ENCODE peak calls at places on chromosome 20, in five cellular contexts. One of them, this sample, is unnamed.

GRCh38 chr20:63053430-63054102 is 46.8 kb upstream of the BHLHE23 start:
- DNase-seq in A673: no peak
- DNase-seq in esophagus muscularis mucosa: no peak
- DNase-seq in neural crest cell: no peak
- DNase-seq in choroid plexus epithelial cell: no peak
- DNase-seq in this sample: peak

GRCh38 chr20:40930561-40930960 is 98.1 kb upstream of the TOP1 start:
- DNase-seq in esophagus muscularis mucosa: no peak
- DNase-seq in A673: no peak
- DNase-seq in choroid plexus epithelial cell: peak
- DNase-seq in neural crest cell: no peak
- DNase-seq in this sample: no peak

GRCh38 chr20:358891-359555 is 12.1 kb downstream of the NRSN2 start:
- DNase-seq in neural crest cell: no peak
- DNase-seq in esophagus muscularis mucosa: no peak
- DNase-seq in choroid plexus epithelial cell: no peak
- DNase-seq in A673: no peak
- DNase-seq in this sample: no peak

GRCh38 chr20:18005170-18005989 is 36.6 kb downstream of the MGME1 start:
- DNase-seq in choroid plexus epithelial cell: no peak
- DNase-seq in A673: no peak
- DNase-seq in neural crest cell: no peak
- DNase-seq in esophagus muscularis mucosa: no peak
- DNase-seq in this sample: no peak

GRCh38 chr20:16919841-16920240 is 171.7 kb downstream of the OTOR start:
- DNase-seq in choroid plexus epithelial cell: no peak
- DNase-seq in A673: no peak
- DNase-seq in neural crest cell: no peak
- DNase-seq in esophagus muscularis mucosa: no peak
- DNase-seq in this sample: no peak

GRCh38 chr20:44594730-44595129 is 12.4 kb downstream of the PKIG start:
- DNase-seq in neural crest cell: no peak
- DNase-seq in A673: no peak
- DNase-seq in esophagus muscularis mucosa: no peak
- DNase-seq in choroid plexus epithelial cell: peak
- DNase-seq in this sample: no peak

GRCh38 chr20:37228111-37228510 is 33.5 kb downstream of the GHRH start:
- DNase-seq in esophagus muscularis mucosa: no peak
- DNase-seq in neural crest cell: no peak
- DNase-seq in A673: no peak
- DNase-seq in choroid plexus epithelial cell: no peak
- DNase-seq in this sample: no peak

GRCh38 chr20:43983359-43983758 is 68.7 kb downstream of the TOX2 start:
- DNase-seq in neural crest cell: no peak
- DNase-seq in A673: peak
- DNase-seq in esophagus muscularis mucosa: no peak
- DNase-seq in choroid plexus epithelial cell: no peak
- DNase-seq in this sample: peak

GRCh38 chr20:858011-858410 is 24.5 kb downstream of the FAM110A start:
- DNase-seq in A673: no peak
- DNase-seq in esophagus muscularis mucosa: no peak
- DNase-seq in choroid plexus epithelial cell: no peak
- DNase-seq in neural crest cell: no peak
- DNase-seq in this sample: no peak

GRCh38 chr20:61932199-61932592 is 133.5 kb downstream of the TAF4 start:
- DNase-seq in choroid plexus epithelial cell: no peak
- DNase-seq in A673: no peak
- DNase-seq in neural crest cell: no peak
- DNase-seq in esophagus muscularis mucosa: no peak
- DNase-seq in this sample: no peak

DNA sequence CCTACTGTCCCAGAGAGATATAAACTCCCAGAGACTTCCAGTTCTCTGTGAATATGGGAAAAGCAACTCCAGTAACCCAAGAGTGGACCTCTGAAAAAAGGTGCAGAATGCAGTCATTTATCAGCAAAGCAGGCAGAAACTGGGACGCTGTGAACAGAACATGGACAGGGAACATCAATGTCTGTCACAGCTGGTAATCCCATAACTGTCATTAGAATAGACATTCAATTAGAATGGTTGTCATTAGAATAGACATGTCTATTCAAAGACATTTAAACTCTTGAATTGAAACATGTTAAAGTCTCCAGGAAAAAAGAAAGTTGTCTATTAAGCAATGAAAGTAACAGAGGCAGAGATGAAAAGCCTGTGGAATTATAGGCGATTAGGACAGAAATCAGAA is 302.1 kb downstream of the BTBD3 start:
- DNase-seq in choroid plexus epithelial cell: no peak
- DNase-seq in esophagus muscularis mucosa: peak
- DNase-seq in neural crest cell: no peak
- DNase-seq in A673: no peak
- DNase-seq in this sample: no peak
- TF ChIP-seq CTCF in choroid plexus epithelial cell: no peak
- TF ChIP-seq CTCF in esophagus muscularis mucosa: no peak
- TF ChIP-seq CTCF in neural crest cell: no peak
- TF ChIP-seq CTCF in A673: no peak
- TF ChIP-seq CTCF in this sample: no peak

DNA sequence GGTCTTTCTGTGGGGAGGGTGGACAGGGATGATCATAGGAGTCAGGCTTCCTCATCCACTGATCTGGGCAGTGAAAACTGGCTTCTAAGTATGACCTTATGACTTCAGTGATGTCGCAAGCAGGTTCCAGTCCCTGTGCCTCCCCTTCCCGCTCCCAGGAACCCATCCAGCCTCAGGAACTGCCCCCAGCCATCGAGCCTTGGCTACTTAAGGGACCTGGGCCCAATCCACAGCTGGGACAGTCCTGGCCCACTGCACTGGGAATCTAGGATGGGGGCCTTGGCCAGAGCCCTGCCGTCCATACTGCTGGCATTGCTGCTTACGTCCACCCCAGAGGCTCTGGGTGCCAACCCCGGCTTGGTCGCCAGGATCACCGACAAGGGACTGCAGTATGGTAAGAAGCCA is at the start of gene LBP:
- DNase-seq in choroid plexus epithelial cell: no peak
- DNase-seq in neural crest cell: no peak
- DNase-seq in esophagus muscularis mucosa: no peak
- DNase-seq in A673: no peak
- DNase-seq in this sample: no peak
- TF ChIP-seq CTCF in choroid plexus epithelial cell: no peak
- TF ChIP-seq CTCF in neural crest cell: no peak
- TF ChIP-seq CTCF in esophagus muscularis mucosa: no peak
- TF ChIP-seq CTCF in A673: no peak
- TF ChIP-seq CTCF in this sample: no peak

GRCh38 chr20:48294196-48294595 is 508.9 kb upstream of the SULF2 start:
- DNase-seq in esophagus muscularis mucosa: no peak
- DNase-seq in A673: no peak
- DNase-seq in choroid plexus epithelial cell: peak
- DNase-seq in neural crest cell: no peak
- DNase-seq in this sample: no peak

GRCh38 chr20:48294942-48295341 is 509.7 kb upstream of the SULF2 start:
- DNase-seq in esophagus muscularis mucosa: no peak
- DNase-seq in neural crest cell: no peak
- DNase-seq in A673: no peak
- DNase-seq in choroid plexus epithelial cell: no peak
- DNase-seq in this sample: no peak

GRCh38 chr20:48295966-48296421 is 510.7 kb upstream of the SULF2 start:
- DNase-seq in choroid plexus epithelial cell: peak
- DNase-seq in A673: no peak
- DNase-seq in neural crest cell: no peak
- DNase-seq in esophagus muscularis mucosa: no peak
- DNase-seq in this sample: no peak

GRCh38 chr20:48292806-48293205 is 507.5 kb upstream of the SULF2 start:
- DNase-seq in neural crest cell: no peak
- DNase-seq in choroid plexus epithelial cell: no peak
- DNase-seq in esophagus muscularis mucosa: no peak
- DNase-seq in A673: no peak
- DNase-seq in this sample: no peak

DNA sequence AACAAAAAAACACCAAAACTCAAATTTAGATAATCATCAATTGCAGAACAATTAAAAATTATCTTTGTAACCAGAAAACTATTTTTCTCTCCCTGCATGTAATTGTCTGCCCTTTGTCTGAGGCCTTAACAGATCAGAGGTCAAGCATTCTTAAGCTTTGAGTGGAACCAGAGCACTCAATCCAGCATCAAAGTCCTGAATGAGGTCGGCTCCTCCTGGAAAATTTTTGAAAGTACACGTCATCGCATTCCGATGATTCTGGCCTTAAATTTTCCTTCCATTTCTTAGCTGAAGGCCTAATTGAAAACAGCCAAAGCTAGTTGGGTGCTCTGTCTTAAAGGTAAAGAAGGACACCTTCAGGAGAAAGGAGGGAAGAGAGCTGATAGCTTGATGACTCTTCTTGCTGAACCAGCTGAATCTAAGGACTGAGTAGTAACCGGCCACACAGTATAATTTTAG is 510.2 kb upstream of the SULF2 start:
- DNase-seq in neural crest cell: no peak
- DNase-seq in A673: peak
- DNase-seq in esophagus muscularis mucosa: no peak
- DNase-seq in choroid plexus epithelial cell: peak
- DNase-seq in this sample: no peak
- TF ChIP-seq CTCF in neural crest cell: peak
- TF ChIP-seq CTCF in A673: peak
- TF ChIP-seq CTCF in esophagus muscularis mucosa: peak
- TF ChIP-seq CTCF in choroid plexus epithelial cell: peak
- TF ChIP-seq CTCF in this sample: peak

DNA sequence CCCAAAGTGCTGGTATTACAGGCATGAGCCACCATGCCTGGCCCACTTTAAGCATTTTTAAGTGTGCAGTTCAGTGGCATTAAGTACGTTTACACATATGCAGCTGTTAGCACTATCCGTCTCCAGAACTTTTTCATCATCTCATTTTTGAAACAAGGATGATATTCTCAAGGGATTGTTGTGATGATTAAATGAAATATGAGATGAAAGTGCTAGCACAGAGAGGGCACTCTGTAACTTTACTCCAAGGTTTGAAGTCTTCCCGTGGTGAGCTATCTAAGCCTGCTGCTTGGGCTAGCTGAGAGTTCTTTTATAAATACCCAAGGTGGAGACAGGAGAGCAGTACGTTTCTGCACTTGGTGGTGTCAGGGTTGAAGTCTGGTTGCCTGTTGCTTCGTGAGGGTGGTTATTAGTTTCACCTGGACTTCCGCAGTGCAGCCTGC is 6.6 kb downstream of the TM9SF4 start:
- DNase-seq in A673: peak
- DNase-seq in esophagus muscularis mucosa: no peak
- DNase-seq in neural crest cell: no peak
- DNase-seq in choroid plexus epithelial cell: peak
- DNase-seq in this sample: no peak
- TF ChIP-seq CTCF in A673: no peak
- TF ChIP-seq CTCF in esophagus muscularis mucosa: no peak
- TF ChIP-seq CTCF in neural crest cell: no peak
- TF ChIP-seq CTCF in choroid plexus epithelial cell: no peak
- TF ChIP-seq CTCF in this sample: no peak

DNA sequence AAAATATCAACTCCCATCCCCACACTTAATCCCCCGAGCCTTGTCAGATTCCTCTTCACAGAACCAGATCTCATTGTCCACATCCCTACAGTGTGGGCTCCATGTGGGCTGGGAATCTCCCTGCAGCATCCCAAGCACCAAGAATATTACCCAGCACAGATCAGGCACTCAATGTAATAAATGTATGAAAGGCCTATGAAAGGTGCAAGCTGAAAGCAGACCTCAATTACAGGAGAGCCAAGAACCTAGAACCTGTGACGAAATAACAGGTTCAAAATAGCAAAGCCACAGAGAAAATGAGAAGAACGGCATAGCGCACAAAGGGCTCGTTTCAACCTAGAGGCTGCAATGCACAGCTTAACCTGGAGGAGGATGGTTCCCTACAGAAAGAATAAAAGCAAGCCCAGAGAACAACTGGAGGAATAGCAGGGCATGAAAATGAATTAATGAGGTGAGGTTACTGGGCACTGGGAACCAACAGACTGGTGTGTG is 3.1 kb downstream of the SLC23A2 start:
- DNase-seq in neural crest cell: no peak
- DNase-seq in choroid plexus epithelial cell: no peak
- DNase-seq in esophagus muscularis mucosa: no peak
- DNase-seq in A673: peak
- DNase-seq in this sample: no peak
- TF ChIP-seq CTCF in neural crest cell: peak
- TF ChIP-seq CTCF in choroid plexus epithelial cell: peak
- TF ChIP-seq CTCF in esophagus muscularis mucosa: no peak
- TF ChIP-seq CTCF in A673: peak
- TF ChIP-seq CTCF in this sample: peak

DNA sequence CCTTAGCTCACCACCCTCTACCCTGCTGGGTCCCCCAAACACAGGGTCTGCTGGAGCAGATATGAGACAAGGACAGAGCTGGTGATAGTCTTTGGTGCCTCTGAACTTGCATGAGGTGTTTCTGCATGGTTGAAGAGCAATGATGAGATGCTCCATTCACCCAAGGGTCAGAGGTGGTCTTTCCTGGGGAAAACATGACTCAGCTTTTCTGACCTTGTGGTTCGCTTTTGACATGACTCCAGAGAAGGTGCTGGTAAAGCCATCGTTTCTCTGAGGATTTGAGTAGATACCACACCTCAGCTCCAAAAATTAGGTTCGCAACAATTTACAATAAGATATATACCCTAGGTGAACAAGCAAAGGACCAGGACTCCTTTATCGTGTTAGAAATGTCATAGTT is 304.8 kb downstream of the DHX35 start:
- DNase-seq in esophagus muscularis mucosa: no peak
- DNase-seq in neural crest cell: no peak
- DNase-seq in choroid plexus epithelial cell: no peak
- DNase-seq in A673: no peak
- DNase-seq in this sample: no peak
- TF ChIP-seq CTCF in esophagus muscularis mucosa: no peak
- TF ChIP-seq CTCF in neural crest cell: no peak
- TF ChIP-seq CTCF in choroid plexus epithelial cell: no peak
- TF ChIP-seq CTCF in A673: no peak
- TF ChIP-seq CTCF in this sample: no peak

GRCh38 chr20:35306931-35307517 is 14.8 kb upstream of the FAM83C start:
- DNase-seq in esophagus muscularis mucosa: no peak
- DNase-seq in neural crest cell: peak
- DNase-seq in choroid plexus epithelial cell: peak
- DNase-seq in A673: peak
- DNase-seq in this sample: no peak
- TF ChIP-seq CTCF in esophagus muscularis mucosa: peak
- TF ChIP-seq CTCF in neural crest cell: peak
- TF ChIP-seq CTCF in choroid plexus epithelial cell: peak
- TF ChIP-seq CTCF in A673: peak
- TF ChIP-seq CTCF in this sample: peak

DNA sequence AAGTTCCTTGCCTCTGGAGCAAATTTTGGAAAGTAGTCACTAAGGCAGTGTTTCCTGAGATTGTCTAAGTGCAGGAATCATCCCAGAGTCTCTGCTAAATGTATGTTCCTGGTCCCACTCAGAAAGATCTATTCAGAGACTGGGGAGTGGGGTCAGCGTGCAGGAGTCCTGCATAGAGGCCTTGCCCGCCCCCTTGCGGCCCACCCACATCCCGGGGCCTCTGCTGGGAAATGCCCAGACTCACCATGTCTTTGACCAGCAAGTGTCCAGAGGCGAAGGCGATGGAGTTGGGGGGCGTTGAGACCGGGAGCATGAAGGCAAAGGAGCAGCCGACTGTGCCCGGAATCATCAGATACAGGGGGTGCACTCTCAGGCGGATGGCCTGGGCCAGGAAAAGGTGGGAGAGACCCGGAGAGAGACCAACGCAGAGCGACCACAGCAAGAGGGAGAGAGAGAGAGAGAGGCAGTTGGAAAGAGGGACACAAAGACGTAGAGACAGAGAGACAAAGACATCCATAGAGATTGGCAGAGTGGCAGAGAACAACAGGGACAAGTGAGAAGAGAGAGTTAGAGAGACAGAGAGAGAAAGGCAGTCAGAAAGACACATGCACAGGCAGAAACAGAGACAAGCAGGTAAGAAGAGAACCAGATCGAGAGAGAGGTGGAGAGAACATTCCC is 12.9 kb upstream of the OCSTAMP start:
- DNase-seq in neural crest cell: peak
- DNase-seq in choroid plexus epithelial cell: no peak
- DNase-seq in A673: no peak
- DNase-seq in esophagus muscularis mucosa: no peak
- DNase-seq in this sample: no peak
- TF ChIP-seq CTCF in neural crest cell: no peak
- TF ChIP-seq CTCF in choroid plexus epithelial cell: no peak
- TF ChIP-seq CTCF in A673: no peak
- TF ChIP-seq CTCF in esophagus muscularis mucosa: no peak
- TF ChIP-seq CTCF in this sample: no peak